ENCODE peak calls at places on chromosomes 16 and 17, in nine cellular contexts. G, K, T, S, I, V, U, X and C are unnamed samples.

GRCh38 chr17:80862341-80862969 is 129.2 kb upstream of the CHMP6 start:
- DNase-seq in G (peak), K (no peak), T (peak), S (no peak), I (no peak), V (no peak), U (no peak), X (no peak), C (no peak)

GRCh38 chr16:28935924-28936783 is 4.4 kb downstream of the CD19 start:
- DNase-seq in G (peak), K (peak), T (peak), S (peak), I (peak), V (peak), U (peak), X (peak), C (no peak)

GRCh38 chr17:67138392-67138791 is 94.0 kb downstream of the CACNG1 start:
- DNase-seq in G (no peak), K (no peak), T (no peak), S (no peak), I (no peak), V (no peak), U (no peak), X (no peak), C (no peak)

GRCh38 chr16:67822511-67822910 is 15.8 kb downstream of the TSNAXIP1 start:
- DNase-seq in G (no peak), K (no peak), T (no peak), S (no peak), I (no peak), V (no peak), U (no peak), X (no peak), C (no peak)

GRCh38 chr16:71205482-71206131 is 24.9 kb downstream of the HYDIN start:
- DNase-seq in G (no peak), K (no peak), T (no peak), S (no peak), I (no peak), V (no peak), U (no peak), X (no peak), C (no peak)

GRCh38 chr17:42276359-42276608 is at the start of gene STAT5B:
- DNase-seq in G (peak), K (peak), T (peak), S (peak), I (peak), V (peak), U (peak), X (peak), C (no peak)

GRCh38 chr17:82817947-82818346 is 21.9 kb downstream of the ZNF750 start:
- DNase-seq in G (no peak), K (no peak), T (no peak), S (no peak), I (no peak), V (no peak), U (no peak), X (no peak), C (no peak)

GRCh38 chr17:45824475-45824874 is 20.2 kb upstream of the SPPL2C start:
- DNase-seq in G (peak), K (no peak), T (no peak), S (no peak), I (no peak), V (no peak), U (no peak), X (no peak), C (no peak)

GRCh38 chr17:82545071-82545462 is 25.5 kb downstream of the FOXK2 start:
- DNase-seq in G (no peak), K (no peak), T (no peak), S (no peak), I (no peak), V (no peak), U (no peak), X (no peak), C (no peak)

GRCh38 chr17:17779015-17779611 is 57.7 kb downstream of the SREBF1 start:
- DNase-seq in G (no peak), K (no peak), T (no peak), S (no peak), I (no peak), V (no peak), U (peak), X (no peak), C (no peak)

GRCh38 chr17:58344047-58344790 is 7.8 kb downstream of the SUPT4H1 start:
- DNase-seq in G (no peak), K (peak), T (peak), S (no peak), I (peak), V (peak), U (no peak), X (no peak), C (no peak)

GRCh38 chr16:2523801-2524231 is 3.6 kb downstream of the AMDHD2 start:
- DNase-seq in G (no peak), K (no peak), T (no peak), S (no peak), I (no peak), V (no peak), U (no peak), X (no peak), C (no peak)

GRCh38 chr16:23286131-23286532 is 16.0 kb upstream of the SCNN1B start:
- DNase-seq in G (no peak), K (no peak), T (no peak), S (no peak), I (no peak), V (no peak), U (no peak), X (no peak), C (no peak)

GRCh38 chr17:82583720-82584234 is 64.2 kb downstream of the FOXK2 start:
- DNase-seq in G (no peak), K (no peak), T (no peak), S (no peak), I (no peak), V (no peak), U (no peak), X (no peak), C (no peak)

GRCh38 chr17:57726213-57726612 is 18.9 kb downstream of the CCDC182 start:
- DNase-seq in G (no peak), K (no peak), T (no peak), S (no peak), I (no peak), V (no peak), U (no peak), X (no peak), C (no peak)

GRCh38 chr16:58198739-58199411 is 969 bp upstream of the CSNK2A2 start:
- DNase-seq in G (peak), K (no peak), T (no peak), S (no peak), I (no peak), V (no peak), U (no peak), X (no peak), C (no peak)

GRCh38 chr16:58196898-58197313 is 1.0 kb downstream of the CSNK2A2 start:
- DNase-seq in G (peak), K (no peak), T (no peak), S (no peak), I (no peak), V (peak), U (peak), X (no peak), C (no peak)

GRCh38 chr16:58197314-58198012 is 443 bp downstream of the CSNK2A2 start:
- DNase-seq in G (peak), K (peak), T (no peak), S (no peak), I (no peak), V (no peak), U (peak), X (no peak), C (no peak)

GRCh38 chr16:58200398-58200797 is 2.5 kb upstream of the CSNK2A2 start:
- DNase-seq in G (no peak), K (no peak), T (no peak), S (no peak), I (no peak), V (no peak), U (no peak), X (no peak), C (no peak)

GRCh38 chr16:58198022-58198683 is at the start of gene CSNK2A2:
- DNase-seq in G (peak), K (peak), T (peak), S (peak), I (peak), V (no peak), U (peak), X (peak), C (no peak)
- TF ChIP-seq POLR2AphosphoS5 in G (peak), K (no peak), T (no peak), S (no peak), I (no peak), V (peak), U (no peak), X (no peak), C (no peak)

DNA sequence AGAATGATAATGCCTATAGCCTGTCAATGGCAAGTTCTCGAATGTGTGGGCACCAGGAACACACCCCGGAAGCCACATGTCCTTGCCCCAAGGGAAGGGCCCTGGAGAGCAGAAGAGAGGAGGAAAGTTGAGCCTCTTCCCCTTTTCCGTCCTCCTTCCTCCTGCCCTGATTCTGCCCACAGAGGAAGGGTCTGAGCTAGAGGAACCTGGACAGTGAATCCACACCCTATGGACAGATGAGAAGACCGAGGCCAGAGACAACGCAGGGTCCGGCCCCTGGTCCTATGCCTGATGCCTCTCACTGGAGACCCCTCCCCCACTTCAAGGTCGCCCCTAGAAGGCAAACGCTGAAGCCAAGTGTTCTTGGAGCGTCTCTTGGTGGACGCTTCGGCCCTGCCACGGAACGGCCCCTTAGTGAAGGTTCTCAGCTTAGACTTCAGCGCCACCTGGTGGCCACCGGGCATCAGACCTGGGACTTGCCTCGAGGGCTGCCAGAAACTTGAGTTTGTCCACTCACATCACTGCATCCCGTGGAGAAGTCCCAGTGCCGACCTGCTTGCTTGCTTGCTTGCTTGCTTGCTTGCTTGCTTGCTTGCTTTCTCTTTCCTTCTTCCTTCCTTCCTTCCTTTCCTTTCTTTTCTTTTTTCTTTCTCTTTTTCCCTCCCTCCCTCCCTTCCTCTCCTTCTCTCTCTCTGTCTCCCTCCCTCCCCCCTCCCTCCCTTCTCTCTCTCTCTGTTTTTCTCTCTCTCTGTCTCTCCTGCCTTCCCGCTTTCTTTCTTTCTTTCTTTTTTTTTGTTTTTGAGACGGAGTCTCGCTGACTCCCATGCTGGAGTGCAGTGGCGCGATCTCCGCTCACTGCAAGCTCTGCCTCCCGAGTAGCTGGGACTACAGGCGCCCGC is 20.6 kb upstream of the SPNS3 start:
- DNase-seq in G (peak), K (peak), T (peak), S (peak), I (peak), V (peak), U (peak), X (peak), C (no peak)
- TF ChIP-seq POLR2AphosphoS5 in G (no peak), K (no peak), T (no peak), S (peak), I (peak), V (no peak), U (no peak), X (peak), C (peak)

DNA sequence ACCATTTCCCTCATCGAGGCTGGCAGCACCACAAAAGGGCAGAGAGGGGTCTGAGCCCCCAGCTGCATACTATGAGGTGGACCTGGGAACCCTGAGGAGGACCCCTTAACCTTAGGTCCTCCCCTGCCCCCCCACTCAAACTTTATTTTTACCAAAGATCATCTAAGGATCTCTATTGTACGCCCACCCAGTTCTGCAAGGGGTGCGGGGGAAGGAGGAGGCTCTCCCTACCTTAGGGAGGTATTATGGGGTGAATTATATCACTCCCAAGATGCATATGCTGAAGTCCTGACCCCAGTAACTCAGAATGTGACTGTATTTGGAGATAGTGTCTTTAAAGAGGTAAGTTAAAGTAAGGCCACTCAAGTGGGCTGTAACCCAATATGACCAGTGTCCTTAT is 26.8 kb upstream of the EMP2 start:
- DNase-seq in G (no peak), K (no peak), T (no peak), S (no peak), I (no peak), V (no peak), U (no peak), X (no peak), C (no peak)
- TF ChIP-seq POLR2AphosphoS5 in G (no peak), K (no peak), T (no peak), S (no peak), I (no peak), V (no peak), U (no peak), X (no peak), C (no peak)

DNA sequence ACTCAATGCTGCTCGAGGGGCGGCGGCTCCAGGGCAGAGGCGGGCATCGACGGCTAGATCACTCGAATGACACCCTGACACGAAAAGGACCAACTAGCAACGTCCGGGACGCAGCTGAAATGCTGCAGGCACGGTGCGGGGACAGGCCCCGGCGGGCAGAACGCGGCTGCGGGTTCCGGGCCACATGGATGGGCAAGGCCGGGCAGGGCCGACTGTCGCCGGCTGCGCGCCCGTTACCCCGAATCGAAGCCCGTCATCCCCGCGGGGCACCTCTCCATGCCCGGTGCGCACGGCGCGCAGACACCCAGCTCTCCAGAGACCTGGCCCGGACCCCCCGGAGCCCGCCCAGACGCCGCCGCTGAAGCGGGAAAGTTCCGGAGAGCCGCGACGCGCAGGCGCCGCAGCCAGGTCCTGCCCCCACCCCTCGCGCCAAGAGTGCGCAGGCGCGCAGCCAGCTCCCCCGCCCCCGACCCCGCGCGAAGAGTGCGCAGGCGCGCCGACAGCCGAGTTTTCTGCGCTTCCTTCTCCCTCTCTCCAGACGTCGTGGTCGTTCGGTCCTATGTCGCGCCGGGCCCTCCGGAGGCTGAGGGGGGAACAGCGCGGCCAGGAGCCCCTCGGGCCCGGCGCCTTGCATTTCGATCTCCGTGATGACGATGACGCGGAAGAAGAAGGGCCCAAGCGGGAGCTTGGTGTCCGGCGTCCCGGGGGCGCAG is at the start of gene TCF25:
- DNase-seq in G (peak), K (peak), T (peak), S (peak), I (peak), V (peak), U (peak), X (peak), C (no peak)
- TF ChIP-seq POLR2AphosphoS5 in G (peak), K (peak), T (peak), S (peak), I (peak), V (peak), U (peak), X (peak), C (peak)

DNA sequence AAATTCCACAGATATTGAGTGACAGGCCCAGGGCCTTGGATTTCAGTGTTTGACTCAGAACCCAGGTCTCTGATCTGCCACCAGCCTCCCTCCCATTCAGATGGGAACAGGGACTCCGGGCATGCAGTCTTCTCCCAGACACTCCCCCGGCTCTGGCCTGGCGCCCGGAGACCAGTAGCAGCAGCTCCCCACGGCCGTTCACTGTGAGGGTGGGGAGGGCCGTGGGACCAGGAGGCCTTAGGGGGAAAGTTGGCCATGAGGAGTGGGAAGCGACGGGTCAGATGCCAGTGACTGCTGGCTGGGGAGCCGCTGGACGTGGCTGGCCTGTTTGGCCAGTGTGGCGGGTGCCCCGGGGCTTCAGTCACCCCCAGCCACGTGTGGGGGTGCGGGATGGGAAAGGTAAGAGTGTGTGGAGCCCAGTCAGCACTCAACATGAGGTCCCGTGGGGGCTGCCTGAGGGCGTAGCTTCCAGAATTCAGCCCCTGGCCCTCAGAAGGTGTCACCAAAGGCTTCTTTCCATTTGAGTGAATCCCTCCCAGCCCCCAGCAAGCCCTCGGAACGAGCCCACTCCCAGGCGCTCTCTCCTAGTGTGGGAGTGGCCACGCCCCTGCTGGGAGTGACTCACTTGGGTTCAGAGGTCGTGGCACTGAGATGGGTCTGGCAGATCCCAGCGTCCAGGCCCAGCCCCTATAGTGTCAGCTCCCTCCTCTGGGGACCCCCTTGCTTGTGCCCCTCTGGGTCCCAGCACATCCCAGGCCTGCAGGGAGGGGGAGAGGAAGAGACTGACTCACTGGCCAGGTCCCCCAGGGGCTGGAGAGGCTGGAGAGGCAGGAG is 309.4 kb downstream of the SEC14L1 start:
- DNase-seq in G (peak), K (no peak), T (peak), S (peak), I (peak), V (no peak), U (peak), X (no peak), C (no peak)
- TF ChIP-seq POLR2AphosphoS5 in G (no peak), K (no peak), T (no peak), S (peak), I (peak), V (no peak), U (peak), X (peak), C (no peak)

GRCh38 chr17:77435272-77436057 is 294.7 kb downstream of the SEC14L1 start:
- DNase-seq in G (no peak), K (no peak), T (no peak), S (no peak), I (no peak), V (no peak), U (no peak), X (no peak), C (no peak)

GRCh38 chr17:77436058-77436442 is 295.3 kb downstream of the SEC14L1 start:
- DNase-seq in G (peak), K (no peak), T (no peak), S (no peak), I (no peak), V (peak), U (peak), X (no peak), C (no peak)

GRCh38 chr17:77433385-77434135 is 292.8 kb downstream of the SEC14L1 start:
- DNase-seq in G (no peak), K (peak), T (no peak), S (no peak), I (no peak), V (no peak), U (peak), X (no peak), C (no peak)

GRCh38 chr17:77432791-77433190 is 292.0 kb downstream of the SEC14L1 start:
- DNase-seq in G (no peak), K (no peak), T (no peak), S (no peak), I (no peak), V (no peak), U (no peak), X (no peak), C (no peak)

GRCh38 chr17:77434136-77435114 is 293.7 kb downstream of the SEC14L1 start:
- DNase-seq in G (no peak), K (no peak), T (no peak), S (no peak), I (no peak), V (no peak), U (peak), X (no peak), C (no peak)
- TF ChIP-seq POLR2AphosphoS5 in G (no peak), K (no peak), T (no peak), S (no peak), I (no peak), V (no peak), U (no peak), X (no peak), C (no peak)

GRCh38 chr17:64150237-64151015 is 20.5 kb upstream of the ERN1 start:
- DNase-seq in G (no peak), K (no peak), T (no peak), S (no peak), I (peak), V (no peak), U (no peak), X (peak), C (no peak)
- TF ChIP-seq POLR2AphosphoS5 in G (no peak), K (no peak), T (no peak), S (peak), I (peak), V (no peak), U (no peak), X (peak), C (no peak)

DNA sequence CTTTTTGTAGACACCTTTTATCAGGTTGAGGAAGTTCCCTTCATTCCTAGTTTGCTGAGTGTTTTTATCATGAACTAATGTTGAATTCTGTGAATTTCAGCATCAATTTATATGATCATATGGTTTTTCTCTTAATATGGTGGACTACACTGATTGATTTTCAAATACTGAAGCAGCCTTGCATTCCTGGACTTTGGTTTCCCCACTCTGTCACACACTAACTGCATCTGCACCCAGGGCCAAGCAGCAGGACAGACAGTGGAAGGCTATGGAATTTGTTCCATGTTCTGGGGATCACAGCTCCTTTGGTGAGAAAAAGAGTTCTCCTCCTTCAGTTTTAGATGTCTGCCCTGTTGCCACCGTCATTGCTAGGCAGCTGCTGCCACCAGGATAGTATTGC is 7.8 kb downstream of the TERF2 start:
- DNase-seq in G (no peak), K (no peak), T (no peak), S (no peak), I (no peak), V (no peak), U (no peak), X (peak), C (no peak)
- TF ChIP-seq POLR2AphosphoS5 in G (no peak), K (peak), T (no peak), S (no peak), I (no peak), V (no peak), U (no peak), X (no peak), C (no peak)